ENCODE peak calls at places on chromosome 4, in five cellular contexts. One of them, this sample, is unnamed.

GRCh38 chr4:142801966-142802365 is 44.1 kb downstream of the INPP4B start:
- DNase-seq in ovary: no peak
- DNase-seq in uterus: no peak
- DNase-seq in heart right ventricle: no peak
- DNase-seq in H1: no peak
- DNase-seq in this sample: no peak

GRCh38 chr4:98467627-98468072 is 190.8 kb downstream of the TSPAN5 start:
- DNase-seq in ovary: peak; percentile 77
- DNase-seq in uterus: peak; percentile 85
- DNase-seq in heart right ventricle: peak; percentile 77
- DNase-seq in H1: peak; percentile 69
- DNase-seq in this sample: peak; percentile 21

GRCh38 chr4:128558896-128559669 is 250.4 kb upstream of the JADE1 start:
- DNase-seq in ovary: no peak
- DNase-seq in uterus: peak; percentile 53
- DNase-seq in heart right ventricle: no peak
- DNase-seq in H1: no peak
- DNase-seq in this sample: no peak

GRCh38 chr4:158411180-158411721 is 110.4 kb upstream of the RXFP1 start:
- DNase-seq in ovary: no peak
- DNase-seq in uterus: no peak
- DNase-seq in heart right ventricle: no peak
- DNase-seq in H1: no peak
- DNase-seq in this sample: no peak

GRCh38 chr4:186722856-186723206 is 825 bp downstream of the FAT1 start:
- DNase-seq in ovary: no peak
- DNase-seq in uterus: no peak
- DNase-seq in heart right ventricle: no peak
- DNase-seq in H1: no peak
- DNase-seq in this sample: no peak

GRCh38 chr4:109298279-109299010 is 4.0 kb downstream of the COL25A1 start:
- DNase-seq in ovary: no peak
- DNase-seq in uterus: no peak
- DNase-seq in heart right ventricle: no peak
- DNase-seq in H1: no peak
- DNase-seq in this sample: no peak

GRCh38 chr4:102759835-102760644 is 728 bp downstream of the MANBA start:
- DNase-seq in ovary: peak; percentile 25
- DNase-seq in uterus: peak; percentile 35
- DNase-seq in heart right ventricle: peak; percentile 38
- DNase-seq in H1: no peak
- DNase-seq in this sample: no peak

GRCh38 chr4:123401466-123402175 is 5.0 kb downstream of the SPRY1 start:
- DNase-seq in ovary: no peak
- DNase-seq in uterus: no peak
- DNase-seq in heart right ventricle: no peak
- DNase-seq in H1: no peak
- DNase-seq in this sample: no peak

GRCh38 chr4:158644755-158645154 is 26.9 kb downstream of the C4orf46 start:
- DNase-seq in ovary: no peak
- DNase-seq in uterus: no peak
- DNase-seq in heart right ventricle: no peak
- DNase-seq in H1: no peak
- DNase-seq in this sample: no peak

GRCh38 chr4:165874799-165875371 is 1.8 kb downstream of the TLL1 start:
- DNase-seq in ovary: no peak
- DNase-seq in uterus: peak; percentile 19
- DNase-seq in heart right ventricle: peak; percentile 25
- DNase-seq in H1: peak; percentile 78
- DNase-seq in this sample: no peak

GRCh38 chr4:59920414-59920813 is 1279.7 kb upstream of the ADGRL3 start:
- DNase-seq in ovary: no peak
- DNase-seq in uterus: no peak
- DNase-seq in heart right ventricle: no peak
- DNase-seq in H1: no peak
- DNase-seq in this sample: no peak

GRCh38 chr4:128841402-128841801 is 31.9 kb downstream of the JADE1 start:
- DNase-seq in ovary: no peak
- DNase-seq in uterus: no peak
- DNase-seq in heart right ventricle: no peak
- DNase-seq in H1: no peak
- DNase-seq in this sample: no peak

GRCh38 chr4:68271851-68272756 is 26.6 kb upstream of the TMPRSS11B start:
- DNase-seq in ovary: no peak
- DNase-seq in uterus: no peak
- DNase-seq in heart right ventricle: no peak
- DNase-seq in H1: no peak
- DNase-seq in this sample: no peak

GRCh38 chr4:175971393-175972179 is 94.1 kb upstream of the WDR17 start:
- DNase-seq in ovary: no peak
- DNase-seq in uterus: no peak
- DNase-seq in heart right ventricle: no peak
- DNase-seq in H1: no peak
- DNase-seq in this sample: no peak

GRCh38 chr4:10998826-10999225 is 314.3 kb upstream of the CLNK start:
- DNase-seq in ovary: no peak
- DNase-seq in uterus: no peak
- DNase-seq in heart right ventricle: no peak
- DNase-seq in H1: no peak
- DNase-seq in this sample: no peak

DNA sequence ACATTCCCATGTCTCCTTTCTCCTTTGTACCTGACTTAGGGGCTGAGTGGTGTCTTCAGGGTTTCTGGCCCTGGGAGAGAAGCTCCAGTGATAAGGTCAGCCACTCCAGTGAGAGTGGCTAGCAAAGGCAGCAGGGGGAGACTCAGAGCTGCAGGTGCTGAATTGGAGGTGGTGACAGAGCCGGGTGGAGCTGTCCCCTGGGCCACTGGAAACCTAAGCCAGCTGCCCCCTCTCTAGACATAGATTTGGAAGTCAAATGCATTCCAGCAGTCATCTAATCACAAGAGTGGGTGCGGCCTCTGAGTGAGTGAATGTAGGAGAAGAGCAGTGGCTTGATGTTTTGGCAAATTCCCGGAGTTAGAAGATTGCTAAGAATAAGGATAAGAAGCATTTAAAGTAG is 28.5 kb downstream of the TRIM2 start:
- DNase-seq in ovary: no peak
- DNase-seq in uterus: no peak
- DNase-seq in heart right ventricle: peak; percentile 66
- DNase-seq in H1: peak; percentile 60
- DNase-seq in this sample: no peak
- TF ChIP-seq CTCF in ovary: no peak
- TF ChIP-seq CTCF in uterus: no peak
- TF ChIP-seq CTCF in heart right ventricle: peak; percentile 45
- TF ChIP-seq CTCF in H1: peak; percentile 80
- TF ChIP-seq CTCF in this sample: no peak

GRCh38 chr4:3338976-3339531 is 46.2 kb downstream of the RGS12 start:
- DNase-seq in ovary: no peak
- DNase-seq in uterus: no peak
- DNase-seq in heart right ventricle: no peak
- DNase-seq in H1: no peak
- DNase-seq in this sample: no peak

GRCh38 chr4:3338321-3338838 is 45.6 kb downstream of the RGS12 start:
- DNase-seq in ovary: no peak
- DNase-seq in uterus: no peak
- DNase-seq in heart right ventricle: no peak
- DNase-seq in H1: no peak
- DNase-seq in this sample: no peak

GRCh38 chr4:3337357-3337732 is 44.5 kb downstream of the RGS12 start:
- DNase-seq in ovary: no peak
- DNase-seq in uterus: no peak
- DNase-seq in heart right ventricle: no peak
- DNase-seq in H1: no peak
- DNase-seq in this sample: no peak

GRCh38 chr4:3336389-3337356 is 43.9 kb downstream of the RGS12 start:
- DNase-seq in ovary: no peak
- DNase-seq in uterus: no peak
- DNase-seq in heart right ventricle: no peak
- DNase-seq in H1: no peak
- DNase-seq in this sample: no peak

DNA sequence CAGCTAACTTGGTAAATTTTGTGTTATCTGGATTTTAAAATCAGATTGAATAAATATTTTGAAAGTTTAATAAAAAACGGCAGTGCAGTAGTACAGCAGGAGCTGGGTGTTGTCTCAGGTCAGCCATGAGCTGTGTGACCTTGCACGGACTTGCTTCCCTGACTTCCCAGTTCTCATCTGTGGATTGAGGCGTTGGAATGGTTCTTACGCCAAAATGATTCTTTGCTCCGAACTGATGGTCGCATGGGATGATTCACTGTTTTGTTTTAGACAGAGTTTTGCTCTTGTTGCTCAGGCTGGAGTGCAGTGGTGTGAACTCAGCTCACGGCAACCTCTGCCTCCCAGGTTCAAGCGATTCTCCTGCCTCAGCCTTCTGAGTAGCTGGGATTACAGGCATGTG is 45.0 kb downstream of the RGS12 start:
- DNase-seq in ovary: no peak
- DNase-seq in uterus: no peak
- DNase-seq in heart right ventricle: no peak
- DNase-seq in H1: no peak
- DNase-seq in this sample: no peak
- H3K4me1 ChIP-seq in ovary: peaks cover 8% of the 10 kb centered on the region
- H3K4me1 ChIP-seq in uterus: no peaks in the 10 kb centered on the region
- H3K4me1 ChIP-seq in heart right ventricle: peaks cover 40% of the 10 kb centered on the region
- H3K4me1 ChIP-seq in H1: no peaks in the 10 kb centered on the region
- H3K4me1 ChIP-seq in this sample: no peaks in the 10 kb centered on the region

GRCh38 chr4:7372673-7373072 is 62.1 kb downstream of the PSAPL1 start:
- DNase-seq in ovary: no peak
- DNase-seq in uterus: no peak
- DNase-seq in heart right ventricle: no peak
- DNase-seq in H1: no peak
- DNase-seq in this sample: no peak

GRCh38 chr4:7375427-7375826 is 59.3 kb downstream of the PSAPL1 start:
- DNase-seq in ovary: no peak
- DNase-seq in uterus: no peak
- DNase-seq in heart right ventricle: no peak
- DNase-seq in H1: no peak
- DNase-seq in this sample: no peak

GRCh38 chr4:7377223-7377865 is 57.4 kb downstream of the PSAPL1 start:
- DNase-seq in ovary: no peak
- DNase-seq in uterus: no peak
- DNase-seq in heart right ventricle: no peak
- DNase-seq in H1: no peak
- DNase-seq in this sample: no peak

GRCh38 chr4:7371122-7371941 is 63.4 kb downstream of the PSAPL1 start:
- DNase-seq in ovary: no peak
- DNase-seq in uterus: no peak
- DNase-seq in heart right ventricle: no peak
- DNase-seq in H1: no peak
- DNase-seq in this sample: no peak

GRCh38 chr4:7374571-7374970 is 60.2 kb downstream of the PSAPL1 start:
- DNase-seq in ovary: no peak
- DNase-seq in uterus: no peak
- DNase-seq in heart right ventricle: no peak
- DNase-seq in H1: no peak
- DNase-seq in this sample: no peak
- H3K27me3 ChIP-seq in ovary: no peaks in the 10 kb centered on the region
- H3K27me3 ChIP-seq in uterus: no peaks in the 10 kb centered on the region
- H3K27me3 ChIP-seq in heart right ventricle: no peaks in the 10 kb centered on the region
- H3K27me3 ChIP-seq in H1: no peaks in the 10 kb centered on the region
- H3K27me3 ChIP-seq in this sample: no peaks in the 10 kb centered on the region

DNA sequence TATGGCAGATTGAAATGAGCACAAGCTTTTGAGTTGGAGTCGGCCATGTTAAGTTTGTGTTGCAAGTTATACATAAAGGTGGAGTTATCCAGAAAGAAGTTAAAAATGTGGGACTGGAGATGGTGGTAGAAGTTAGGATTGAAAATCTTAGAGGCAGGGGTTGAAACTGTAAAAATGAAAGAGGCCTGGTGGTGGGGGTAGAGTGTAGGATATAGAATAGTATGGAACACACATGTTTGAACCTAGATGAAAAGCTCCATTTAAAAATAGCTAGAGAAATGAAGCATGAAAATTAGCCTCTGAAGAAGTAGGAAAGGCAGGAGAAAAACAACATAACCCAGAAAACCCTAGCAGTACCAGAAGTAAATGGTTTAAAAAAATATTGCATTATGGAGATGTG is 131.8 kb upstream of the ENPEP start:
- DNase-seq in ovary: no peak
- DNase-seq in uterus: no peak
- DNase-seq in heart right ventricle: no peak
- DNase-seq in H1: no peak
- DNase-seq in this sample: no peak
- TF ChIP-seq CTCF in ovary: no peak
- TF ChIP-seq CTCF in uterus: peak; percentile 43
- TF ChIP-seq CTCF in heart right ventricle: peak; percentile 40
- TF ChIP-seq CTCF in H1: no peak
- TF ChIP-seq CTCF in this sample: no peak

DNA sequence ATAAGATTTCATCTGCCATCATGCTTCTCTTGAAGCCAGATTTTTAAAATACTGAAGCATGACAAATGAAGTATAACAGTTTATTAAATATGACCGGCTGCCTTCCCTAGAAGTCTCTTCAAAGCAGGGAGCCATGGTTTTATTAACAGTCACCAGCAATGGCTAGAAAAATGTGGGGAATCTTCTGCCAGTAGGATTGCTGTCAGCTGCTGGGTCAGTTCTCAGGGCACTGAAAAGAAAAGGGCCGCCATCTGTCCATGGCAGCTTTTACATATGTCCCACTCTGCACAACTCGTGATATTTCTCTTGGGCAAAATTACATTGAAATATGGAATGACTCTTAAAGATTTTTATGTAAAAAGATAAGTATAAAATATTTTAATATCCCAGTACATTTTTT is 2.8 kb downstream of the CCNG2 start:
- DNase-seq in ovary: no peak
- DNase-seq in uterus: no peak
- DNase-seq in heart right ventricle: no peak
- DNase-seq in H1: no peak
- DNase-seq in this sample: no peak
- H3K4me1 ChIP-seq in ovary: peaks cover 2% of the 10 kb centered on the region
- H3K4me1 ChIP-seq in uterus: no peaks in the 10 kb centered on the region
- H3K4me1 ChIP-seq in heart right ventricle: peaks cover 34% of the 10 kb centered on the region
- H3K4me1 ChIP-seq in H1: no peaks in the 10 kb centered on the region
- H3K4me1 ChIP-seq in this sample: peaks cover 29% of the 10 kb centered on the region